ENCODE peak calls at places on chromosomes 3 and 15, in four cellular contexts. K is IMR-90, S is NCI-H2081 treated with DMSO at 0.1 percent for 48 hours, R is LoVo. M is an unnamed sample.

GRCh38 chr3:10547841-10548783 is 42.7 kb upstream of the ATP2B2 start:
- DNase-seq in S (no peak), K (no peak), R (no peak), M (no peak)

GRCh38 chr3:195903950-195904290 is 4.4 kb downstream of the TNK2 start:
- DNase-seq in R (no peak), K (no peak), S (no peak), M (no peak)

GRCh38 chr15:71804226-71804625 is 6.1 kb upstream of the NR2E3 start:
- DNase-seq in S (no peak), R (no peak), K (no peak), M (no peak)

GRCh38 chr15:73386238-73386637 is 17.5 kb upstream of the HCN4 start:
- DNase-seq in S (no peak), R (no peak), K (no peak), M (no peak)

GRCh38 chr15:63601727-63602185 is 4.6 kb downstream of the FBXL22 start:
- DNase-seq in R (peak; percentile 37), K (no peak), S (peak; percentile 29), M (peak; percentile 23)

GRCh38 chr3:76044601-76045600 is 259.6 kb upstream of the ZNF717 start:
- DNase-seq in R (peak; percentile 19), K (peak; percentile 44), S (no peak), M (no peak)

GRCh38 chr3:170863768-170864167 is 6.2 kb downstream of the RPL22L1 start:
- DNase-seq in S (no peak), K (no peak), R (no peak), M (no peak)

GRCh38 chr15:68672781-68673205 is 94.0 kb downstream of the CORO2B start:
- DNase-seq in K (peak; percentile 19), S (no peak), R (no peak), M (no peak)

GRCh38 chr15:36831915-36832310 is 252.5 kb downstream of the CDIN1 start:
- DNase-seq in R (no peak), K (no peak), S (no peak), M (no peak)

GRCh38 chr15:83289160-83289559 is 4.7 kb upstream of the BNC1 start:
- DNase-seq in R (no peak), K (peak; percentile 61), S (no peak), M (no peak)

GRCh38 chr15:69209661-69210060 is 49.2 kb downstream of the GLCE start:
- DNase-seq in K (no peak), S (no peak), R (no peak), M (no peak)

GRCh38 chr15:28783466-28783865 is 65.0 kb downstream of the GOLGA6L7 start:
- DNase-seq in S (no peak), K (no peak), R (no peak), M (no peak)

GRCh38 chr3:54443572-54444161 is 321.3 kb downstream of the CACNA2D3 start:
- DNase-seq in K (no peak), S (no peak), R (peak; percentile 58), M (no peak)

GRCh38 chr15:77419050-77419835 is 661 bp downstream of the PEAK1 start:
- DNase-seq in S (no peak), R (peak; percentile 14), K (peak; percentile 53), M (no peak)

GRCh38 chr15:85331666-85332261 is 48.6 kb upstream of the AKAP13 start:
- DNase-seq in K (no peak), S (no peak), R (no peak), M (no peak)

GRCh38 chr15:52144656-52145055 is 32.1 kb upstream of the BCL2L10 start:
- DNase-seq in K (peak; percentile 55), S (no peak), R (no peak), M (no peak)

GRCh38 chr3:55190296-55190695 is 262.4 kb upstream of the LRTM1 start:
- DNase-seq in S (no peak), K (peak; percentile 78), R (no peak), M (no peak)

GRCh38 chr3:27758083-27758482 is 36.0 kb upstream of the EOMES start:
- DNase-seq in S (no peak), K (peak; percentile 71), R (no peak), M (no peak)

GRCh38 chr15:22902046-22902445 is 63.6 kb downstream of the NIPA2 start:
- DNase-seq in S (no peak), K (no peak), R (no peak), M (no peak)